ENCODE peak calls at places on chromosomes 13 and 19, in six cellular contexts. Z, P, U, D, M and C are unnamed samples. For H3K27me3, the result is how much of the 10 kb centered on the place peaks cover.

GRCh38 chr13:19888799-19889198 is 25.4 kb upstream of the ZMYM5 start:
- DNase-seq in Z (peak), P (no peak), U (no peak), D (no peak), M (no peak), C (no peak)

GRCh38 chr19:5586300-5587070 is 18.7 kb upstream of the TINCR start:
- DNase-seq in Z (no peak), P (no peak), U (no peak), D (no peak), M (no peak), C (no peak)

GRCh38 chr19:34173145-34173956 is 1.0 kb downstream of the LSM14A start:
- DNase-seq in Z (peak), P (peak), U (peak), D (peak), M (peak), C (no peak)

GRCh38 chr13:27053902-27054595 is 117.6 kb downstream of the USP12 start:
- DNase-seq in Z (peak), P (no peak), U (no peak), D (no peak), M (peak), C (no peak)

GRCh38 chr19:23709347-23709746 is 22.3 kb upstream of the ZNF675 start:
- DNase-seq in Z (no peak), P (no peak), U (no peak), D (no peak), M (no peak), C (no peak)

GRCh38 chr19:43765109-43765876 is 10.5 kb upstream of the SMG9 start:
- DNase-seq in Z (peak), P (peak), U (peak), D (peak), M (peak), C (no peak)

GRCh38 chr13:39016789-39017188 is 21.1 kb downstream of the PROSER1 start:
- DNase-seq in Z (peak), P (peak), U (peak), D (no peak), M (peak), C (peak)

GRCh38 chr19:41697198-41697855 is 9.3 kb upstream of the CEACAM7 start:
- DNase-seq in Z (no peak), P (no peak), U (no peak), D (no peak), M (no peak), C (no peak)

GRCh38 chr19:3142292-3142670 is 6.4 kb downstream of the GNA15 start:
- DNase-seq in Z (peak), P (no peak), U (no peak), D (no peak), M (no peak), C (no peak)

GRCh38 chr13:65378943-65379519 is 1851.1 kb downstream of the PCDH9 start:
- DNase-seq in Z (peak), P (peak), U (no peak), D (no peak), M (peak), C (no peak)

GRCh38 chr19:3699741-3700241 is 477 bp downstream of the PIP5K1C start:
- DNase-seq in Z (no peak), P (no peak), U (no peak), D (no peak), M (no peak), C (no peak)

GRCh38 chr13:35140321-35140720 is 198.3 kb downstream of the NBEA start:
- DNase-seq in Z (no peak), P (no peak), U (no peak), D (no peak), M (no peak), C (no peak)

GRCh38 chr19:47063874-47064273 is 15.4 kb upstream of the TMEM160 start:
- DNase-seq in Z (no peak), P (no peak), U (no peak), D (no peak), M (no peak), C (no peak)

GRCh38 chr19:31408460-31409124 is 59.4 kb upstream of the TSHZ3 start:
- DNase-seq in Z (peak), P (peak), U (peak), D (peak), M (peak), C (no peak)

GRCh38 chr19:47447470-47448359 is 24.0 kb downstream of the SLC8A2 start:
- DNase-seq in Z (peak), P (peak), U (peak), D (no peak), M (peak), C (peak)

GRCh38 chr13:37383066-37383465 is 215.5 kb downstream of the POSTN start:
- DNase-seq in Z (no peak), P (no peak), U (no peak), D (no peak), M (no peak), C (no peak)

GRCh38 chr13:19154843-19155242 is 26.8 kb downstream of the TUBA3C start:
- DNase-seq in Z (no peak), P (no peak), U (no peak), D (no peak), M (no peak), C (no peak)

GRCh38 chr13:100532090-100532766 is 56.4 kb downstream of the GGACT start:
- DNase-seq in Z (no peak), P (no peak), U (no peak), D (no peak), M (no peak), C (no peak)

GRCh38 chr19:31572671-31573298 is 223.5 kb upstream of the TSHZ3 start:
- DNase-seq in Z (no peak), P (no peak), U (no peak), D (no peak), M (no peak), C (no peak)

GRCh38 chr19:33796164-33797100 is at the start of gene KCTD15:
- DNase-seq in Z (peak), P (peak), U (peak), D (peak), M (peak), C (peak)

GRCh38 chr13:30869491-30869890 is 36.6 kb upstream of the MEDAG start:
- DNase-seq in Z (no peak), P (no peak), U (no peak), D (peak), M (no peak), C (no peak)

GRCh38 chr13:30870916-30871712 is 35.0 kb upstream of the MEDAG start:
- DNase-seq in Z (no peak), P (peak), U (no peak), D (no peak), M (no peak), C (no peak)

GRCh38 chr13:30868806-30869470 is 37.1 kb upstream of the MEDAG start:
- DNase-seq in Z (no peak), P (peak), U (no peak), D (no peak), M (peak), C (no peak)

GRCh38 chr13:30871713-30872029 is 34.4 kb upstream of the MEDAG start:
- DNase-seq in Z (no peak), P (no peak), U (no peak), D (no peak), M (no peak), C (no peak)

GRCh38 chr13:30870049-30870884 is 35.8 kb upstream of the MEDAG start:
- DNase-seq in Z (peak), P (peak), U (peak), D (peak), M (peak), C (peak)
- H3K4me3 ChIP-seq in Z (no peak), P (peak), U (no peak), D (no peak), M (no peak), C (peak)

GRCh38 chr19:51440846-51441409 is 17.3 kb downstream of the SIGLEC8 start:
- DNase-seq in Z (peak), P (no peak), U (no peak), D (no peak), M (no peak), C (no peak)
- H3K27me3 ChIP-seq in Z (half or more), P (under half), U (under half), D (under half), M (under half), C (under half)

GRCh38 chr13:85543144-85543543 is 256.1 kb downstream of the SLITRK6 start:
- DNase-seq in Z (peak), P (peak), U (no peak), D (no peak), M (no peak), C (no peak)

GRCh38 chr13:85549819-85550218 is 249.4 kb downstream of the SLITRK6 start:
- DNase-seq in Z (no peak), P (no peak), U (no peak), D (no peak), M (no peak), C (peak)

GRCh38 chr13:85538957-85539356 is 260.3 kb downstream of the SLITRK6 start:
- DNase-seq in Z (peak), P (no peak), U (no peak), D (no peak), M (no peak), C (no peak)

GRCh38 chr13:85541476-85541875 is 257.7 kb downstream of the SLITRK6 start:
- DNase-seq in Z (no peak), P (no peak), U (no peak), D (no peak), M (no peak), C (no peak)

GRCh38 chr13:85544756-85545155 is 254.5 kb downstream of the SLITRK6 start:
- DNase-seq in Z (no peak), P (no peak), U (no peak), D (no peak), M (no peak), C (no peak)
- H3K4me3 ChIP-seq in Z (no peak), P (no peak), U (no peak), D (no peak), M (no peak), C (no peak)

GRCh38 chr13:91087276-91087675 is 260.2 kb upstream of the MIR17HG start:
- DNase-seq in Z (no peak), P (no peak), U (no peak), D (no peak), M (no peak), C (no peak)
- H3K27me3 ChIP-seq in Z (under half), P (under half), U (under half), D (under half), M (under half), C (under half)

GRCh38 chr13:29923554-29924481 is 73.4 kb upstream of the UBL3 start:
- DNase-seq in Z (peak), P (peak), U (peak), D (peak), M (peak), C (peak)
- H3K4me3 ChIP-seq in Z (peak), P (no peak), U (no peak), D (no peak), M (no peak), C (no peak)

GRCh38 chr13:102028846-102029245 is 373.0 kb downstream of the FGF14 start:
- DNase-seq in Z (no peak), P (no peak), U (no peak), D (no peak), M (no peak), C (no peak)

GRCh38 chr13:102035969-102036368 is 365.9 kb downstream of the FGF14 start:
- DNase-seq in Z (no peak), P (no peak), U (no peak), D (no peak), M (no peak), C (no peak)

GRCh38 chr13:102028198-102028597 is 373.6 kb downstream of the FGF14 start:
- DNase-seq in Z (no peak), P (no peak), U (no peak), D (no peak), M (no peak), C (no peak)

GRCh38 chr13:102033719-102034446 is 368.0 kb downstream of the FGF14 start:
- DNase-seq in Z (no peak), P (no peak), U (no peak), D (no peak), M (no peak), C (peak)

DNA sequence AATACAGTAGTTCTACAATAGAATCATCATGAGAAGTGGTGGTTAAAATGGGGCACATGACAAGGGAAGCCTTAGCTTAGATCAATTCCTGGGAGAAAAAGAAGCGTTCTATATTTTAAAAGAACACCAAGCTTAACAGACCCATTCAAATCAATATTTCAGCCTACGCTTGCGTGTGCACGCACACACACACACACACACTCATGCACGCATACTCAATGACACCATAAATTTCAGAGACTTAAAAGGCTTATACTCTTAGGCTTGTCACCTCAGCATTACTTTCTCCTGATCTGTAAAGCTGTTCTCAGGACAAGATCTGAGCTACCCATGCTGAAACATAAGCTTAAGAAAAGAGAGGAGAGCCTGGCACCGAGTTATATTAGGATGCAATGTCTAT is 368.5 kb downstream of the FGF14 start:
- DNase-seq in Z (no peak), P (no peak), U (no peak), D (no peak), M (no peak), C (no peak)
- H3K27me3 ChIP-seq in Z (under half), P (under half), U (under half), D (under half), M (under half), C (under half)

GRCh38 chr13:25874907-25875306 is 176.9 kb downstream of the SHISA2 start:
- DNase-seq in Z (no peak), P (no peak), U (no peak), D (no peak), M (peak), C (no peak)
- H3K4me3 ChIP-seq in Z (no peak), P (no peak), U (no peak), D (no peak), M (no peak), C (no peak)